ENCODE peak calls at places on chromosome 1, in eight cellular contexts. U, Q, W, O, I, M, D and Z are unnamed samples.

GRCh38 chr1:172380441-172381244 is 39.8 kb upstream of the C1orf105 start:
- DNase-seq in U (no peak), Q (no peak), W (no peak), O (no peak), I (no peak), M (no peak), D (no peak), Z (no peak)

GRCh38 chr1:152449661-152450060 is 35.6 kb upstream of the CRNN start:
- DNase-seq in U (no peak), Q (no peak), W (no peak), O (no peak), I (no peak), M (no peak), D (no peak), Z (no peak)

GRCh38 chr1:58874757-58875755 is 91.2 kb upstream of the JUN start:
- DNase-seq in U (peak), Q (peak), W (peak), O (peak), I (peak), M (no peak), D (no peak), Z (no peak)

GRCh38 chr1:92583821-92584760 is 97.4 kb upstream of the GFI1 start:
- DNase-seq in U (no peak), Q (no peak), W (peak), O (peak), I (no peak), M (no peak), D (no peak), Z (no peak)

GRCh38 chr1:93471911-93472310 is 24.0 kb downstream of the FNBP1L start:
- DNase-seq in U (no peak), Q (no peak), W (no peak), O (peak), I (peak), M (no peak), D (no peak), Z (no peak)

GRCh38 chr1:16464917-16465625 is 24.5 kb downstream of the NECAP2 start:
- DNase-seq in U (no peak), Q (no peak), W (no peak), O (peak), I (peak), M (no peak), D (no peak), Z (no peak)

GRCh38 chr1:227532019-227532619 is 31.2 kb upstream of the ZNF678 start:
- DNase-seq in U (no peak), Q (no peak), W (peak), O (no peak), I (no peak), M (no peak), D (no peak), Z (peak)

GRCh38 chr1:54879872-54880271 is 7.1 kb downstream of the DHCR24 start:
- DNase-seq in U (no peak), Q (no peak), W (no peak), O (no peak), I (no peak), M (no peak), D (no peak), Z (no peak)

GRCh38 chr1:45843474-45843905 is 40.1 kb downstream of the MAST2 start:
- DNase-seq in U (no peak), Q (no peak), W (peak), O (peak), I (no peak), M (no peak), D (no peak), Z (no peak)

GRCh38 chr1:117370509-117370908 is 3.3 kb downstream of the MAN1A2 start:
- DNase-seq in U (no peak), Q (no peak), W (no peak), O (no peak), I (no peak), M (no peak), D (no peak), Z (no peak)

GRCh38 chr1:112998592-112999235 is 42.7 kb upstream of the SLC16A1 start:
- DNase-seq in U (peak), Q (no peak), W (peak), O (peak), I (peak), M (no peak), D (peak), Z (no peak)

GRCh38 chr1:24421502-24421901 is 5.9 kb downstream of the NIPAL3 start:
- DNase-seq in U (no peak), Q (no peak), W (no peak), O (no peak), I (no peak), M (no peak), D (no peak), Z (no peak)

GRCh38 chr1:172902861-172903381 is 147.8 kb downstream of the TNFSF18 start:
- DNase-seq in U (no peak), Q (no peak), W (peak), O (peak), I (peak), M (no peak), D (no peak), Z (no peak)

GRCh38 chr1:43299101-43299500 is 1.7 kb upstream of the TIE1 start:
- DNase-seq in U (no peak), Q (no peak), W (no peak), O (no peak), I (no peak), M (no peak), D (no peak), Z (no peak)

GRCh38 chr1:192538407-192539311 is 36.9 kb upstream of the RGS1 start:
- DNase-seq in U (no peak), Q (no peak), W (no peak), O (peak), I (no peak), M (no peak), D (no peak), Z (no peak)

GRCh38 chr1:68346192-68346808 is 103.5 kb downstream of the RPE65 start:
- DNase-seq in U (no peak), Q (no peak), W (peak), O (peak), I (no peak), M (no peak), D (no peak), Z (no peak)

GRCh38 chr1:29832936-29833335 is 596.6 kb downstream of the PTPRU start:
- DNase-seq in U (no peak), Q (no peak), W (no peak), O (no peak), I (no peak), M (no peak), D (no peak), Z (no peak)

GRCh38 chr1:246689409-246689997 is 34.7 kb upstream of the SCCPDH start:
- DNase-seq in U (peak), Q (peak), W (peak), O (peak), I (no peak), M (peak), D (peak), Z (peak)

GRCh38 chr1:226739696-226740065 is 599 bp upstream of the ITPKB start:
- DNase-seq in U (no peak), Q (no peak), W (no peak), O (no peak), I (no peak), M (no peak), D (no peak), Z (no peak)

GRCh38 chr1:84888753-84889152 is 4.3 kb downstream of the LPAR3 start:
- DNase-seq in U (no peak), Q (no peak), W (peak), O (no peak), I (no peak), M (no peak), D (no peak), Z (no peak)

GRCh38 chr1:157240495-157241184 is 102.4 kb upstream of the ETV3 start:
- DNase-seq in U (no peak), Q (peak), W (peak), O (no peak), I (no peak), M (no peak), D (no peak), Z (no peak)

GRCh38 chr1:2603521-2604155 is 17.1 kb downstream of the PRXL2B start:
- DNase-seq in U (no peak), Q (peak), W (no peak), O (no peak), I (no peak), M (no peak), D (no peak), Z (no peak)